ENCODE peak calls at places on chromosomes 11 and 22, in six cellular contexts. Q is upper lobe of right lung; M is endodermal cell; E is activated CD8-positive, alpha-beta T cell treated with anti-CD3 and anti-CD28 coated beads for 36 hours; R is A549; V is nephron progenitor cell. T is an unnamed sample.

GRCh38 chr11:14852571-14853177 is 39.4 kb downstream of the CYP2R1 start:
- DNase-seq in R (no peak), E (peak), Q (no peak), V (no peak), M (no peak), T (no peak)

GRCh38 chr11:46736615-46737014 is 17.6 kb downstream of the F2 start:
- DNase-seq in M (no peak), V (no peak), Q (no peak), E (no peak), R (no peak), T (no peak)

GRCh38 chr11:120576606-120577005 is 65.1 kb downstream of the GRIK4 start:
- DNase-seq in Q (no peak), M (peak), E (no peak), V (no peak), R (no peak), T (no peak)

GRCh38 chr11:96036863-96037262 is 113.0 kb upstream of the MTMR2 start:
- DNase-seq in M (no peak), R (no peak), Q (no peak), V (no peak), E (no peak), T (no peak)

GRCh38 chr22:32050678-32051515 is 7.8 kb downstream of the SLC5A1 start:
- DNase-seq in M (no peak), Q (no peak), R (peak), V (peak), E (peak), T (peak)

GRCh38 chr11:70517203-70517602 is 118.9 kb downstream of the CTTN start:
- DNase-seq in Q (no peak), M (no peak), V (no peak), E (no peak), R (no peak), T (no peak)

GRCh38 chr11:44309483-44310197 is at the start of gene ALX4:
- DNase-seq in M (peak), E (peak), Q (no peak), V (peak), R (peak), T (no peak)

GRCh38 chr22:29689872-29690213 is 30.0 kb upstream of the CABP7 start:
- DNase-seq in V (peak), R (peak), Q (peak), M (peak), E (peak), T (no peak)

GRCh38 chr11:103862827-103863213 is 173.6 kb upstream of the DDI1 start:
- DNase-seq in V (no peak), R (no peak), M (peak), E (no peak), Q (no peak), T (no peak)
- TF ChIP-seq CTCF in V (no peak), R (no peak), M (peak), E (no peak), Q (no peak), T (no peak)

DNA sequence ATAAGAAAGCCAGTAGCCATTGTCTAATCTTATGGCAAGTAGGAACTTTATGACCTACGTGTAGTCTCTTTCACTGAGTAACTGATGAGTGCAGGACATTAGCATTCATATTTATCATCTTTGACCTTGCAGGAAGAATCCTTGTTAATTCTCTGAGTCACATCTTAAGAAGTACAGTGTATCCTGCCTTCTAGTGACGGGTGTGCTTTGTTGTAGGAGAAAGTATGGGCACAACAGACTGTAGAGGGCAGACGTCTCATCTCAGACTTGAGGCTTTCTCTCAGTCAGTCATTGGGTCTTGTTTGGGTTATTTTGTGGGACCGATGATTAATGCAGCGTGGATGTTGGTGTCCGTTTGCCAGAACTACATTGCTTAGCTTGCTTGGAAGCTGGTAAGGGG is 6.8 kb downstream of the RNF214 start:
- DNase-seq in R (peak), Q (no peak), E (no peak), V (no peak), M (no peak), T (no peak)
- TF ChIP-seq CTCF in R (peak), Q (no peak), E (no peak), V (no peak), M (peak), T (no peak)

GRCh38 chr11:94597896-94598295 is 30.7 kb downstream of the PIWIL4 start:
- DNase-seq in Q (no peak), R (peak), V (no peak), E (peak), M (no peak), T (no peak)
- TF ChIP-seq CTCF in Q (no peak), R (peak), V (no peak), E (no peak), M (no peak), T (peak)

GRCh38 chr11:129375731-129376657 is at the start of gene BARX2:
- DNase-seq in E (peak), Q (peak), R (peak), M (peak), V (peak), T (no peak)
- TF ChIP-seq CTCF in E (no peak), Q (no peak), R (peak), M (peak), V (peak), T (no peak)

DNA sequence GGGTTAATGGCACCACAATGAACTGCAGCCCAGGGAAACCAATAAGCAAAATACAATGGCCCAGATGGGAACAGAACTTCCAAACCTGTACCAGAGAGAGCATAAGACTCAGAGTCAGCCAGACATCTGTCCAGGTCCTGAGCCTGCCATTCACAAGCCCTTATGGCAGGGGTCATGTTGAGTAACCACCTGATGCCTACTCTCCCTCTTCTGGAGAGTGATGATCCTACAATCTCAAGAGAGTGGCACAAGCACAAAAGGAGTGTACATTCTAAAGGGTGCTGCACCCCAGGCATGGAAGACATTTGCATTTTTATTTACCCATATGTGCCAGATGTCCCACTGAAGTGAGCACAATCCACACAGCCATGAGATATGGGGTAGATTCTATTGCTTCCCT is 10.6 kb downstream of the TENM4 start:
- DNase-seq in M (no peak), E (no peak), Q (no peak), R (no peak), V (no peak), T (no peak)
- TF ChIP-seq CTCF in M (peak), E (no peak), Q (no peak), R (no peak), V (no peak), T (no peak)

DNA sequence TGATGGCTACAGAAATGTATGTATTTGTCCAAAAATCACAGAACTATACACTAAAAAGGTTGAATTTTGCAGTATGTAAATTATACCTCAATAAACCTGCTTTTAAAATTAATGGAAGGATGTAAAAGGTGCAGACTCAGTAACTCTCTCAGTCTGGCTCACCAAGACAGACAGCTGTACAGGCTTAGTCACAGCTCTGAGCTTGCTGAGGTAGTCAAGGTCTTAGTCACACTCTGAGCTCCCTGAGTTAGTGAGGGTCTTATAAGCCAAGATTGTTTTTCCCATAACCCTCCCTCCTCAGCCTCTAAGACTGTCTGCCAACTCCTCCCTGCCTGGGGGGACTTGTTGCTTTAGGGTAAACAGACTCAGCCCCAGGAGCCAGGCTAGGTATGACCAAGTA is 59.3 kb upstream of the IZUMO1R start:
- DNase-seq in M (no peak), V (no peak), E (no peak), Q (no peak), R (no peak), T (no peak)
- TF ChIP-seq CTCF in M (no peak), V (no peak), E (no peak), Q (no peak), R (no peak), T (no peak)

GRCh38 chr22:37329239-37330140 is 47.2 kb downstream of the CYTH4 start:
- DNase-seq in M (no peak), E (no peak), V (no peak), Q (no peak), R (peak), T (no peak)

GRCh38 chr22:37331034-37331428 is 48.7 kb downstream of the CYTH4 start:
- DNase-seq in M (no peak), V (no peak), E (no peak), Q (no peak), R (no peak), T (no peak)

GRCh38 chr22:37328017-37328416 is 45.7 kb downstream of the CYTH4 start:
- DNase-seq in E (no peak), R (peak), V (no peak), Q (no peak), M (no peak), T (no peak)

GRCh38 chr22:37331811-37332536 is 49.7 kb downstream of the CYTH4 start:
- DNase-seq in V (no peak), M (no peak), R (peak), Q (no peak), E (no peak), T (no peak)

DNA sequence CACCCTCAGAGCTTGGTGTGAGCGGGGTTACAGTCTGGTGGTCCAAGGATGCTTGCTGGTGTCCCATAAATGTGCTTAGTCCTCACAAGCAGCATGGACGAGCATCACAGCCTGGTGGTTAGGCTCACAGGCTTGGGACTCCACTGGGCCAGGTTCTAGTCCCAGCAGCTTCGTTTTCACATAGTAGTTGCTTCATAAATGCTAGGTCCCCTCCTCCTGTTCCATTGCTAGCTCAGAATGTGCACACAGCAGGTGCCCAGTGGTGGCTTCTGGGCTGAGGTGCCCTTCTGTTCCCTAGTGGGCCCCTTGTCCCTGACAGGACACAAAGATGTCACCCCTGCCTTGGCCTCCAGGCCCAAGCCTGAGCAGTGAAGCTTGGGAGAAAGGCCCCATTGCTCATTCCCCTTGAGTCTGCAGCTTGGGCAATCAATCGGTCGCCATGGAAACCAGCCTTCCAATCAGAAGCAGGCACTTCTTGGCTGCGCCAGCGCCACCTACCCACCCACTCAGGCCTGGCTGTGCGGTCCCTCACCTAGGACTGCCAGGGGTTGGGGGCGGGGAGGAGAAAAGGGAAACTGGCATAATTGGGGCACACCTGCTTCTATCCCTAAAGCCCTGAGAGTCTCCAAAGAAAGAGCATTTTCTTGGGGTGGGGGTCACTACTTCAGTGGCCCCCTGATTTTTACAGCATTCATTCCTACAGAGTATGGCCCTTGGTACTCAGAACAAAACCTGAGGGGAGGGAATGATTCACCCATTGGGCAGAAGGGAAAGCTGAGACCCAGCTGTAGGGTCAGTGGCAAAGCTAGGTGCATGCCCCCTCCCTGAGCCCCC is 48.1 kb downstream of the CYTH4 start:
- DNase-seq in Q (peak), V (peak), R (peak), M (peak), E (peak), T (no peak)
- TF ChIP-seq CTCF in Q (no peak), V (no peak), R (peak), M (peak), E (no peak), T (no peak)

GRCh38 chr11:66864924-66865697 is 8.2 kb downstream of the LRFN4 start:
- DNase-seq in R (no peak), E (no peak), M (no peak), V (no peak), Q (no peak), T (no peak)
- TF ChIP-seq CTCF in R (no peak), E (no peak), M (peak), V (no peak), Q (no peak), T (no peak)

DNA sequence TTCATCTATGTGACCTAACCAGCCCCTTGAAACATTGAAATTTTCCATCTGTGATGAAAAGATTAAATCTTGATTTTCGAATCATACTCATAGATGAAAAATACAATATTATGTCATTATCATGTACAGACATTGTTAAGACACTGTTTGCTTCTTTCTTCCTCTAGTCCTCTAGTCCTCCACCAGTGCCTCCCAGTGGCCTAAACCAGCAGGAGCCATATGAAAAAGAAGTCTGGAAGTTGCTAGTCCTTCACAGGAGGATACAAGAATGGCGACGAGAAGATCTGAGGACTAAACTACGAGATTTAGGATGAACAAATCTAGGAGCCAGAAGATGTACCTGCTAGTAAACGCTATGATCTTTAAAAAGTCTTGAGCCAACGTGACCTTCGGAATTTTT is 134.1 kb downstream of the SLC17A6 start:
- DNase-seq in Q (no peak), M (peak), R (peak), E (no peak), V (no peak), T (no peak)
- TF ChIP-seq CTCF in Q (no peak), M (peak), R (no peak), E (no peak), V (no peak), T (no peak)

T was measured in CD14-positive monocyte.